ENCODE peak calls at places on chromosome 3, in five cellular contexts. One of them, this sample, is unnamed. For H3K9me3, the result is how much of the 10 kb centered on the place peaks cover.

GRCh38 chr3:17359911-17360310 is 382.5 kb downstream of the TBC1D5 start:
- DNase-seq in effector memory CD4-positive, alpha-beta T cell: no peak
- DNase-seq in endothelial cell of umbilical vein: no peak
- DNase-seq in PC-9: no peak
- DNase-seq in transverse colon: no peak
- DNase-seq in this sample: no peak

GRCh38 chr3:157865449-157865862 is 240.8 kb downstream of the SHOX2 start:
- DNase-seq in effector memory CD4-positive, alpha-beta T cell: peak
- DNase-seq in endothelial cell of umbilical vein: peak
- DNase-seq in PC-9: no peak
- DNase-seq in transverse colon: peak
- DNase-seq in this sample: no peak

GRCh38 chr3:32872487-32873382 is 54.9 kb downstream of the TRIM71 start:
- DNase-seq in effector memory CD4-positive, alpha-beta T cell: no peak
- DNase-seq in endothelial cell of umbilical vein: no peak
- DNase-seq in PC-9: no peak
- DNase-seq in transverse colon: peak
- DNase-seq in this sample: peak

GRCh38 chr3:182671942-182672341 is 121.4 kb upstream of the ATP11B start:
- DNase-seq in effector memory CD4-positive, alpha-beta T cell: no peak
- DNase-seq in endothelial cell of umbilical vein: no peak
- DNase-seq in PC-9: peak
- DNase-seq in transverse colon: no peak
- DNase-seq in this sample: no peak

GRCh38 chr3:131421957-131422498 is 40.5 kb downstream of the NUDT16 start:
- DNase-seq in effector memory CD4-positive, alpha-beta T cell: no peak
- DNase-seq in endothelial cell of umbilical vein: no peak
- DNase-seq in PC-9: no peak
- DNase-seq in transverse colon: no peak
- DNase-seq in this sample: no peak

GRCh38 chr3:40213556-40213955 is 96.0 kb upstream of the EIF1B start:
- DNase-seq in effector memory CD4-positive, alpha-beta T cell: no peak
- DNase-seq in endothelial cell of umbilical vein: no peak
- DNase-seq in PC-9: no peak
- DNase-seq in transverse colon: no peak
- DNase-seq in this sample: peak

GRCh38 chr3:124360626-124361025 is 368.7 kb upstream of the ROPN1 start:
- DNase-seq in effector memory CD4-positive, alpha-beta T cell: no peak
- DNase-seq in endothelial cell of umbilical vein: no peak
- DNase-seq in PC-9: no peak
- DNase-seq in transverse colon: no peak
- DNase-seq in this sample: no peak

GRCh38 chr3:191882289-191882688 is 421.3 kb downstream of the PYDC2 start:
- DNase-seq in effector memory CD4-positive, alpha-beta T cell: no peak
- DNase-seq in endothelial cell of umbilical vein: no peak
- DNase-seq in PC-9: peak
- DNase-seq in transverse colon: no peak
- DNase-seq in this sample: no peak

GRCh38 chr3:179949869-179950268 is 86.9 kb downstream of the PEX5L start:
- DNase-seq in effector memory CD4-positive, alpha-beta T cell: no peak
- DNase-seq in endothelial cell of umbilical vein: no peak
- DNase-seq in PC-9: no peak
- DNase-seq in transverse colon: no peak
- DNase-seq in this sample: no peak

GRCh38 chr3:52339612-52340011 is 23.5 kb downstream of the DNAH1 start:
- DNase-seq in effector memory CD4-positive, alpha-beta T cell: peak
- DNase-seq in endothelial cell of umbilical vein: peak
- DNase-seq in PC-9: peak
- DNase-seq in transverse colon: peak
- DNase-seq in this sample: no peak

GRCh38 chr3:21620511-21621395 is 130.3 kb downstream of the ZNF385D start:
- DNase-seq in effector memory CD4-positive, alpha-beta T cell: no peak
- DNase-seq in endothelial cell of umbilical vein: no peak
- DNase-seq in PC-9: peak
- DNase-seq in transverse colon: no peak
- DNase-seq in this sample: no peak

GRCh38 chr3:172629470-172629869 is 81.4 kb downstream of the NCEH1 start:
- DNase-seq in effector memory CD4-positive, alpha-beta T cell: no peak
- DNase-seq in endothelial cell of umbilical vein: no peak
- DNase-seq in PC-9: no peak
- DNase-seq in transverse colon: no peak
- DNase-seq in this sample: no peak

DNA sequence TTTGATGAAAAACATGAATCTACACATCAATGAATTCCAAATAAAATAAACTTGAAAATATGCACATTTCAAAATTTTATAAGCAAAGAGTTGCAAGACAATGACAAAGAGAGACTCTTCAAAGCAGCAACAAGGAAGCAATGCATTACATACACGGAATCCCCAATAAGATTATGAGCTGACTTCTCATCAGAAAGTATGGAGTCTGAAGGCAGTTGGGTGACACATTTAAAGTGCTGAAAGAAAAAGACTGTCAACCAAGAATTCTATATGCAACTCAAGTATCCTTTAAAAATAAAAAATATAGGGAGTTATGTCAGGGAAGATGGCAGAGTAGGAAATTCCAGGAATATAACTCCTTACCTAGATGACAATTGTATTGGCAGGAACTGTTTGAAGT is 46.5 kb upstream of the PRSS50 start:
- DNase-seq in effector memory CD4-positive, alpha-beta T cell: no peak
- DNase-seq in endothelial cell of umbilical vein: no peak
- DNase-seq in PC-9: no peak
- DNase-seq in transverse colon: no peak
- DNase-seq in this sample: no peak
- H3K9me3 ChIP-seq in effector memory CD4-positive, alpha-beta T cell: under half
- H3K9me3 ChIP-seq in endothelial cell of umbilical vein: under half
- H3K9me3 ChIP-seq in PC-9: under half
- H3K9me3 ChIP-seq in transverse colon: under half
- H3K9me3 ChIP-seq in this sample: under half

GRCh38 chr3:6721496-6721895 is 139.4 kb upstream of the GRM7 start:
- DNase-seq in effector memory CD4-positive, alpha-beta T cell: no peak
- DNase-seq in endothelial cell of umbilical vein: no peak
- DNase-seq in PC-9: no peak
- DNase-seq in transverse colon: no peak
- DNase-seq in this sample: no peak
- H3K9me3 ChIP-seq in effector memory CD4-positive, alpha-beta T cell: under half
- H3K9me3 ChIP-seq in endothelial cell of umbilical vein: under half
- H3K9me3 ChIP-seq in PC-9: under half
- H3K9me3 ChIP-seq in transverse colon: under half
- H3K9me3 ChIP-seq in this sample: under half

GRCh38 chr3:93910085-93910484 is 63.6 kb downstream of the PROS1 start:
- DNase-seq in effector memory CD4-positive, alpha-beta T cell: no peak
- DNase-seq in endothelial cell of umbilical vein: no peak
- DNase-seq in PC-9: no peak
- DNase-seq in transverse colon: no peak
- DNase-seq in this sample: no peak
- H3K9me3 ChIP-seq in effector memory CD4-positive, alpha-beta T cell: under half
- H3K9me3 ChIP-seq in endothelial cell of umbilical vein: under half
- H3K9me3 ChIP-seq in PC-9: under half
- H3K9me3 ChIP-seq in transverse colon: under half
- H3K9me3 ChIP-seq in this sample: under half

DNA sequence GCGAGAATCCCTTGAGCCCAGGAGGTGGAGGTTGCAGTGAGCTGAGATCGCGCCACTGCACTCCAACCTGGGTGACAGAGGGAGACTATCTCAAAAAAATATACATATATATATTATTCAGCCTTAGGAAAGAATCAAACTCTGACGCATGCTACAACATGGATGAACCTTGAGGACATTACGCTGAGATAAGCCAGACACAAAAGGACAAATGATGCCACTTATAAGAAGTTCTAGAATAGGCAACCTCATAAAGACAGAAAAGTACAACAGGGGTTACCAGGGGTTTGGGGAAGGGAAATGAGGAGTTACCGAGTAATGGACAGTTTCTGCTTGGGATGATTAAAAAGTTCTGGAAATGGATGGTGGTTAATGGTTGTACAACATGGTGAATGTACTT is 727 bp downstream of the PDHB start:
- DNase-seq in effector memory CD4-positive, alpha-beta T cell: no peak
- DNase-seq in endothelial cell of umbilical vein: no peak
- DNase-seq in PC-9: no peak
- DNase-seq in transverse colon: no peak
- DNase-seq in this sample: no peak
- H3K9me3 ChIP-seq in effector memory CD4-positive, alpha-beta T cell: under half
- H3K9me3 ChIP-seq in endothelial cell of umbilical vein: under half
- H3K9me3 ChIP-seq in PC-9: under half
- H3K9me3 ChIP-seq in transverse colon: under half
- H3K9me3 ChIP-seq in this sample: under half

DNA sequence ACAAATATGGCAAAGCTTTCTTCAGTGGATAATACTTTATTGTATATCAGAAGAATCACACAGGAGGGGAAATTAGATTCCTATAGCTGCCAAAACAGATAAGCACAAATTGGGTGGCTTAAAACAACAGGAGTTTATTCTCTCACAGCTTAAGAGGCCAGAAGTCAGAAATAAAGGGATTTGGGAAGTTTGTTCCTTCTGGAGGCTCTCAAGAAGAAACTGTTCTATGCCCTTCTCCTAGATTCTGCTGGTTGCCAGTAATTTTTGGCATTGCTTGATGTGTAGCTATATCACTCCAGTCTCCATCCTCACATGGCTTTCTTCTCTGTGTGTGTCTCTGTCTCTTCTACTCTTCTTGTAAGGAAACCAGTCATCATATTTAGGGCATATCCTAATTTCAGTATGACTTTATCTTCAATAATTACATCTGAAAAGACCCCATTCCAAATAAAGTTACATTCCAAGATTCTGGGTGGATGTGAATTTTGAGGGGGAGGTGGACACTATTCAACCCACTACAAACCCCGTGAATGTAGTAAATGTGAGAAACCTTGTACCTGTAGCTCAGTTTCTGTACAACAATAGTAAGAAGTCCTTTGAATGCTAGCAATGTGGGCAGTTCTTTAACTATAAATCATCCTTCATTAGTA is 22.2 kb upstream of the WNT7A start:
- DNase-seq in effector memory CD4-positive, alpha-beta T cell: no peak
- DNase-seq in endothelial cell of umbilical vein: no peak
- DNase-seq in PC-9: no peak
- DNase-seq in transverse colon: no peak
- DNase-seq in this sample: no peak
- H3K9me3 ChIP-seq in effector memory CD4-positive, alpha-beta T cell: under half
- H3K9me3 ChIP-seq in endothelial cell of umbilical vein: under half
- H3K9me3 ChIP-seq in PC-9: under half
- H3K9me3 ChIP-seq in transverse colon: half or more
- H3K9me3 ChIP-seq in this sample: under half

GRCh38 chr3:129927072-129927471 is 33.6 kb upstream of the TMCC1 start:
- DNase-seq in effector memory CD4-positive, alpha-beta T cell: no peak
- DNase-seq in endothelial cell of umbilical vein: no peak
- DNase-seq in PC-9: no peak
- DNase-seq in transverse colon: no peak
- DNase-seq in this sample: no peak
- H3K9me3 ChIP-seq in effector memory CD4-positive, alpha-beta T cell: under half
- H3K9me3 ChIP-seq in endothelial cell of umbilical vein: under half
- H3K9me3 ChIP-seq in PC-9: under half
- H3K9me3 ChIP-seq in transverse colon: under half
- H3K9me3 ChIP-seq in this sample: under half

GRCh38 chr3:13818919-13819318 is 61.0 kb downstream of the WNT7A start:
- DNase-seq in effector memory CD4-positive, alpha-beta T cell: no peak
- DNase-seq in endothelial cell of umbilical vein: no peak
- DNase-seq in PC-9: no peak
- DNase-seq in transverse colon: no peak
- DNase-seq in this sample: no peak
- H3K9me3 ChIP-seq in effector memory CD4-positive, alpha-beta T cell: under half
- H3K9me3 ChIP-seq in endothelial cell of umbilical vein: under half
- H3K9me3 ChIP-seq in PC-9: under half
- H3K9me3 ChIP-seq in transverse colon: under half
- H3K9me3 ChIP-seq in this sample: half or more